ENCODE peak calls at places on chromosomes 11 and 22, in four cellular contexts. T, E, Z and M are unnamed samples.

GRCh38 chr11:132301900-132302299 is 931.5 kb downstream of the NTM start:
- DNase-seq in Z (no peak), E (no peak), T (no peak), M (no peak)

GRCh38 chr11:114135737-114136151 is 76.2 kb downstream of the ZBTB16 start:
- DNase-seq in Z (no peak), E (no peak), T (no peak), M (peak)

GRCh38 chr11:74024630-74025029 is 15.7 kb upstream of the UCP3 start:
- DNase-seq in T (peak), Z (no peak), E (peak), M (peak)

GRCh38 chr11:128593281-128593680 is 5.9 kb upstream of the ETS1 start:
- DNase-seq in T (no peak), Z (no peak), E (no peak), M (peak)

GRCh38 chr22:37279469-37279868 is 2.8 kb upstream of the CYTH4 start:
- DNase-seq in T (no peak), E (no peak), Z (no peak), M (no peak)

GRCh38 chr22:29994941-29995340 is 85.3 kb upstream of the HORMAD2 start:
- DNase-seq in E (no peak), Z (peak), T (no peak), M (no peak)

GRCh38 chr22:24305260-24305692 is 34.6 kb downstream of the SPECC1L start:
- DNase-seq in Z (no peak), T (no peak), E (no peak), M (peak)

GRCh38 chr11:61578819-61579218 is 2.1 kb downstream of the SYT7 start:
- DNase-seq in T (no peak), Z (no peak), E (no peak), M (no peak)

GRCh38 chr11:71301046-71301857 is 48.9 kb upstream of the SHANK2 start:
- DNase-seq in T (no peak), Z (no peak), E (no peak), M (no peak)